ENCODE peak calls at places on chromosomes 4 and X, in seven cellular contexts. Y, A, W, S, O, Z and B are unnamed samples.

GRCh38 chr4:184955636-184956035 is 62.7 kb upstream of the HELT start:
- DNase-seq in A (no peak), W (no peak), O (no peak), Z (peak; percentile 20), S (no peak), Y (no peak), B (no peak)

GRCh38 chrX:33339219-33339618 is 127.9 kb upstream of the DMD start:
- DNase-seq in A (no peak), Z (no peak), Y (peak; percentile 43), W (no peak), S (no peak), O (no peak), B (no peak)

GRCh38 chr4:98341309-98341708 is 80.1 kb downstream of the RAP1GDS1 start:
- DNase-seq in Y (no peak), S (no peak), W (no peak), A (no peak), O (no peak), Z (no peak), B (no peak)

GRCh38 chr4:148442830-148443549 is 776 bp upstream of the NR3C2 start:
- DNase-seq in S (no peak), O (no peak), A (no peak), Y (no peak), W (no peak), Z (no peak), B (no peak)

GRCh38 chr4:147509386-147509785 is 28.5 kb downstream of the EDNRA start:
- DNase-seq in O (no peak), Z (no peak), A (no peak), Y (no peak), W (no peak), S (no peak), B (no peak)

GRCh38 chrX:94914235-94914634 is 1240.2 kb downstream of the FAM133A start:
- DNase-seq in O (no peak), Y (no peak), A (no peak), S (peak; percentile 52), W (no peak), Z (no peak), B (no peak)

GRCh38 chrX:123749643-123750042 is 16.8 kb upstream of the THOC2 start:
- DNase-seq in Z (no peak), A (no peak), O (no peak), Y (no peak), W (no peak), S (no peak), B (no peak)

GRCh38 chr4:123649644-123650356 is 253.2 kb downstream of the SPRY1 start:
- DNase-seq in W (no peak), S (peak; percentile 26), Z (peak; percentile 57), A (no peak), O (no peak), Y (peak; percentile 94), B (no peak)

GRCh38 chrX:41688835-41689234 is at the start of gene GPR34:
- DNase-seq in W (no peak), A (no peak), O (no peak), S (no peak), Y (no peak), Z (no peak), B (no peak)

GRCh38 chr4:28926156-28926555 is 1794.0 kb upstream of the PCDH7 start:
- DNase-seq in W (no peak), O (no peak), Y (no peak), A (no peak), Z (no peak), S (no peak), B (no peak)

GRCh38 chr4:25178838-25179261 is 18.6 kb upstream of the SEPSECS start:
- DNase-seq in O (no peak), S (no peak), W (no peak), Y (no peak), Z (no peak), A (no peak), B (no peak)

GRCh38 chrX:50770702-50771101 is 43.3 kb downstream of the SHROOM4 start:
- DNase-seq in S (peak; percentile 78), A (no peak), W (no peak), Y (peak; percentile 5), O (no peak), Z (no peak), B (no peak)

GRCh38 chr4:95348418-95348817 is 200.4 kb downstream of the UNC5C start:
- DNase-seq in A (no peak), W (no peak), O (no peak), Z (no peak), S (no peak), Y (no peak), B (no peak)

GRCh38 chrX:15894724-15895123 is 40.1 kb upstream of the AP1S2 start:
- DNase-seq in W (no peak), S (no peak), Y (no peak), A (no peak), Z (no peak), O (no peak), B (no peak)
- H3K9me3 ChIP-seq in W (no peaks in the 10 kb centered on the region), S (no peaks in the 10 kb centered on the region), Y (no peaks in the 10 kb centered on the region), A (no peaks in the 10 kb centered on the region), Z (no peaks in the 10 kb centered on the region), O (no peaks in the 10 kb centered on the region), B (no peaks in the 10 kb centered on the region)

GRCh38 chr4:19880205-19880604 is 371.5 kb upstream of the SLIT2 start:
- DNase-seq in Y (no peak), W (no peak), O (no peak), Z (no peak), A (no peak), S (no peak), B (no peak)
- H3K9me3 ChIP-seq in Y (no peaks in the 10 kb centered on the region), W (no peaks in the 10 kb centered on the region), O (no peaks in the 10 kb centered on the region), Z (no peaks in the 10 kb centered on the region), A (no peaks in the 10 kb centered on the region), S (no peaks in the 10 kb centered on the region), B (no peaks in the 10 kb centered on the region)

DNA sequence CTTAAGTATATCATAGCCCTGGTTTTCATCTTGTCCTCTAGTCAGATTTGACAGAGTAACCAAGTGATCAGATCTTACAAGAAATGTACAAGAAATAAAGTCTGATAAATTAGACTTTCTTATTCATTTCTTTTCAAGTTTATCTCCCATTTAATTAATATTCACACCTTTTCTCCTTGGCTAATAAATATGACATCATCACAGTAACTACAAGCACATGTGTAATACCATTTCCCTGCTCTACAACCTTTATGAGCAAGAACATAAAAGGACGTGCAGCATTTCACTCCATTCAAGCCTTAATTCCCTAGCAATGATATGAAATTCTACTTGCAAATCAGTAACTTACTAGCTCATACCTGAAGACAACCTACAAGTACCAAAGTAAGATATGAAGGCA is 88.5 kb downstream of the BRWD3 start:
- DNase-seq in S (no peak), Z (no peak), O (no peak), A (no peak), Y (no peak), W (no peak), B (no peak)
- H3K9me3 ChIP-seq in S (no peaks in the 10 kb centered on the region), Z (no peaks in the 10 kb centered on the region), O (no peaks in the 10 kb centered on the region), A (no peaks in the 10 kb centered on the region), Y (no peaks in the 10 kb centered on the region), W (no peaks in the 10 kb centered on the region), B (no peaks in the 10 kb centered on the region)

DNA sequence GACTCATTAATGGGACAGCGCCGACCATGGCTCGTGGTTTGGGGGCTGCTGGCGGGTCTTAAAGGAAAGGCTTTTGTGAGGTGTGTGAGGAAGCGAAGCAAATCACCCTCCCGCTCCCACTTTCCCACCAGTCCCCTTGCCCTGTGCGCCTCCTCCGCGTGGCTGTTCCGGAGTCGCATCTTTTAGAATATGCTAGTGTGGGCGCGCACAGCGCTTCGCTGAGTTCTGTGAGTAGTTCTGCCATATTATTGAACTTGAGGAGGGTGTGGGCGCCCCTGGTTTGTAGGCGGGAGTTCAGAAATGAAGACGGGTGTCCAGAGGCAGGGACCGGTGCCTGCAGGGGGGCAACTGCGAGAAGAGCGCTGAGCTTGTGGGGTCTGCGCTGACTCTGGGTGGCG is 49.1 kb downstream of the ZNF141 start:
- DNase-seq in W (no peak), Z (no peak), S (no peak), O (no peak), A (no peak), Y (no peak), B (no peak)
- H3K9me3 ChIP-seq in W (peaks cover 12% of the 10 kb centered on the region), Z (no peaks in the 10 kb centered on the region), S (peaks cover 98% of the 10 kb centered on the region), O (peaks cover 98% of the 10 kb centered on the region), A (peaks cover 94% of the 10 kb centered on the region), Y (peaks cover 37% of the 10 kb centered on the region), B (peaks cover 26% of the 10 kb centered on the region)

GRCh38 chrX:40314070-40314469 is 216.3 kb upstream of the BCOR start:
- DNase-seq in Z (no peak), O (no peak), A (no peak), S (no peak), W (no peak), Y (no peak), B (no peak)

GRCh38 chrX:40316502-40316901 is 218.7 kb upstream of the BCOR start:
- DNase-seq in O (no peak), S (no peak), Z (no peak), A (no peak), Y (no peak), W (no peak), B (no peak)

GRCh38 chrX:40318796-40319195 is 221.0 kb upstream of the BCOR start:
- DNase-seq in W (no peak), A (no peak), Y (no peak), S (no peak), O (no peak), Z (no peak), B (no peak)

GRCh38 chrX:40320819-40321218 is 223.1 kb upstream of the BCOR start:
- DNase-seq in O (no peak), A (no peak), S (no peak), Y (no peak), Z (no peak), W (no peak), B (no peak)

DNA sequence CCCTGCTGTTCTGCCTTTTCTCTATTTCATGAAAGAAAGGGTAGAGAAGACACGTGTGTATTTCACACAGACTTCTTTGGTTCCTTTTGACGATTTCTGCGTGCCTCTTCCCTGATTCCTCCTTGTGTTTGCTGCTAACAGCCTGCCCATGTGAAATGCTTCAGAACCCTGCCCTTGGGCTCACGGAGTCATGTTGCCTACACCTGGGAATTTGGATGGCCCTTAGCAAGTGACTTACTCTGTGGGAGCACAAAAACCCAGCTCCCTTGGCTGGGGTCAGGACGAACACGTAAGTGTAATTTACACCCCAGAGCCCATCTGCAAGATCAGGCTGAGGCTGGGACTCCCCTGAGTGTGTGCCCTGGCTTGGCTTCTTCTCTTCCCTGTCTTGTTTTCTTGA is 220.3 kb upstream of the BCOR start:
- DNase-seq in O (no peak), Z (no peak), A (no peak), W (no peak), S (no peak), Y (no peak), B (no peak)
- H3K9me3 ChIP-seq in O (peaks cover 11% of the 10 kb centered on the region), Z (no peaks in the 10 kb centered on the region), A (peaks cover 7% of the 10 kb centered on the region), W (no peaks in the 10 kb centered on the region), S (peaks cover 23% of the 10 kb centered on the region), Y (peaks cover 10% of the 10 kb centered on the region), B (peaks cover 6% of the 10 kb centered on the region)